ENCODE peak calls at places on chromosomes 1 and 21, in four cellular contexts. S is neuronal stem cell, E is mesendoderm, F is H1. U is an unnamed sample.

GRCh38 chr1:116357487-116357886 is 15.6 kb upstream of the ATP1A1 start:
- DNase-seq in S (no peak), E (no peak), F (no peak), U (no peak)

GRCh38 chr1:174232761-174233160 is 73.4 kb downstream of the RABGAP1L start:
- DNase-seq in S (no peak), E (no peak), F (no peak), U (no peak)

GRCh38 chr1:155910621-155911121 is 478 bp downstream of the RIT1 start:
- DNase-seq in S (peak), E (peak), F (peak), U (peak)

GRCh38 chr1:67609572-67609939 is 75.4 kb upstream of the GADD45A start:
- DNase-seq in S (no peak), E (no peak), F (no peak), U (no peak)

GRCh38 chr1:21439721-21440629 is at the start of gene NBPF3:
- DNase-seq in S (peak), E (peak), F (peak), U (peak)

GRCh38 chr21:31273278-31273677 is 70.8 kb downstream of the TIAM1 start:
- DNase-seq in S (no peak), E (no peak), F (no peak), U (no peak)

GRCh38 chr1:154750681-154751665 is 119.1 kb downstream of the KCNN3 start:
- DNase-seq in S (no peak), E (no peak), F (no peak), U (peak)

GRCh38 chr1:45008076-45008475 is 3.0 kb downstream of the HECTD3 start:
- DNase-seq in S (no peak), E (no peak), F (no peak), U (no peak)

GRCh38 chr1:54037476-54037875 is 15.5 kb downstream of the TMEM59 start:
- DNase-seq in S (no peak), E (no peak), F (no peak), U (no peak)

GRCh38 chr1:37042506-37042905 is 8.2 kb upstream of the GRIK3 start:
- DNase-seq in S (no peak), E (no peak), F (no peak), U (no peak)

GRCh38 chr1:65429806-65430205 is 9.3 kb downstream of the LEPR start:
- DNase-seq in S (no peak), E (no peak), F (no peak), U (no peak)

GRCh38 chr21:44846485-44847260 is 26.8 kb downstream of the PTTG1IP start:
- DNase-seq in S (no peak), E (no peak), F (no peak), U (no peak)

GRCh38 chr1:181222972-181223371 is 134.5 kb downstream of the IER5 start:
- DNase-seq in S (no peak), E (no peak), F (no peak), U (no peak)

GRCh38 chr1:7617826-7618225 is 153.3 kb upstream of the VAMP3 start:
- DNase-seq in S (no peak), E (no peak), F (no peak), U (no peak)

GRCh38 chr1:38095337-38096030 is 48.9 kb upstream of the POU3F1 start:
- DNase-seq in S (no peak), E (no peak), F (no peak), U (no peak)

GRCh38 chr1:225689882-225690459 is 37.0 kb upstream of the ENAH start:
- DNase-seq in S (no peak), E (no peak), F (no peak), U (no peak)

GRCh38 chr21:38306407-38306806 is 49.6 kb downstream of the KCNJ15 start:
- DNase-seq in S (no peak), E (no peak), F (no peak), U (no peak)

GRCh38 chr1:63189677-63190076 is 132.7 kb upstream of the FOXD3 start:
- DNase-seq in S (no peak), E (peak), F (no peak), U (peak)

GRCh38 chr1:17586172-17586963 is 46.9 kb downstream of the ARHGEF10L start:
- DNase-seq in S (no peak), E (peak), F (no peak), U (peak)

GRCh38 chr21:41953249-41953830 is 478 bp downstream of the C2CD2 start:
- DNase-seq in S (no peak), E (peak), F (no peak), U (no peak)

GRCh38 chr21:33300701-33301631 is 23.8 kb upstream of the IFNAR1 start:
- DNase-seq in S (no peak), E (no peak), F (peak), U (no peak)

GRCh38 chr1:153390938-153391710 is at the start of gene S100A8:
- DNase-seq in S (no peak), E (no peak), F (no peak), U (no peak)

GRCh38 chr1:2508751-2509150 is 17.6 kb downstream of the PANK4 start:
- DNase-seq in S (no peak), E (no peak), F (no peak), U (no peak)

GRCh38 chr1:201737350-201738060 is 91.5 kb upstream of the IPO9 start:
- DNase-seq in S (no peak), E (peak), F (no peak), U (no peak)

GRCh38 chr1:24101796-24102580 is 9.9 kb downstream of the MYOM3 start:
- DNase-seq in S (no peak), E (no peak), F (no peak), U (no peak)

GRCh38 chr1:111598534-111598933 is 21.1 kb upstream of the RAP1A start:
- DNase-seq in S (no peak), E (no peak), F (no peak), U (no peak)

GRCh38 chr1:2526824-2527552 is 592 bp upstream of the PANK4 start:
- DNase-seq in S (peak), E (peak), F (no peak), U (no peak)

GRCh38 chr1:66505671-66506392 is 28.1 kb upstream of the SGIP1 start:
- DNase-seq in S (no peak), E (no peak), F (no peak), U (no peak)

GRCh38 chr1:2888281-2888845 is 86.9 kb upstream of the TTC34 start:
- DNase-seq in S (no peak), E (no peak), F (no peak), U (no peak)

GRCh38 chr1:14083277-14083676 is 383.3 kb downstream of the PRDM2 start:
- DNase-seq in S (no peak), E (no peak), F (no peak), U (no peak)

GRCh38 chr1:23013657-23014056 is 2.0 kb downstream of the TEX46 start:
- DNase-seq in S (peak), E (peak), F (no peak), U (peak)

DNA sequence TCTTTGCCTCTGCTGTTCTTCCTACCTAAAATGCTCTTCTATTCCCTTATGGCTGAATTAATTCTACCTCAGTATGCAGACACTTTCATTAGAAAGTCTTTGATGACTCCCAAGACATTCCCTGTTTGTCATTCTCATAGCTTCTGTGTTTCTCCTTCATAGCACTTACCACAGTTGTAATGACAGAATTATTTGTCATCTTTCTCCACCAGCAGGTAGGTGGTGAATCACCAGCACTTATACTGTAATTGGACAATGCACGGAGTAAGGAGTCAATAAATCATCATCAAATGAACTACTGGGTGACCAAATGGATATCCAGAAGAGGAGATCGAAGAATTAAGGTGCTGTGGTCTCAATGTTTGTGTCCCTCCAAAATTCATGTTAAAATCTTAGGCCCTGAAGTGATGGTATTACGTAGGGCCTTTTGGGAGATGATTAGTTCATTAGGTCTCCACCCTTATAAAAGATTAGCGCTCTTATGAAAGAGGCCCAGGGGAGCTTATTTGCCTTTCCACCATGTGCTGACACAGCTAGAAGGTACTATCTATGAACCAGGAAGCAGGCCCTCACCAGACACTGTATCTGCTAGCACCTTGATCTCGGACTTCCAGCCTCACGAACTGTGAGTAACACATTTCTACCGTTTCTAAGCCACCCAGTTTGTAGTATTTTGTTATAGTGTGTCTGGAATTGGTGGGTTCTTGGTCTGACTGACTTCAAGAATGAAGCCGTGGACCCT is 2.4 kb upstream of the CCT8 start:
- DNase-seq in S (no peak), E (no peak), F (no peak), U (no peak)
- H2BK120ac ChIP-seq in S (no peak), E (no peak), F (no peak), U (no peak)

DNA sequence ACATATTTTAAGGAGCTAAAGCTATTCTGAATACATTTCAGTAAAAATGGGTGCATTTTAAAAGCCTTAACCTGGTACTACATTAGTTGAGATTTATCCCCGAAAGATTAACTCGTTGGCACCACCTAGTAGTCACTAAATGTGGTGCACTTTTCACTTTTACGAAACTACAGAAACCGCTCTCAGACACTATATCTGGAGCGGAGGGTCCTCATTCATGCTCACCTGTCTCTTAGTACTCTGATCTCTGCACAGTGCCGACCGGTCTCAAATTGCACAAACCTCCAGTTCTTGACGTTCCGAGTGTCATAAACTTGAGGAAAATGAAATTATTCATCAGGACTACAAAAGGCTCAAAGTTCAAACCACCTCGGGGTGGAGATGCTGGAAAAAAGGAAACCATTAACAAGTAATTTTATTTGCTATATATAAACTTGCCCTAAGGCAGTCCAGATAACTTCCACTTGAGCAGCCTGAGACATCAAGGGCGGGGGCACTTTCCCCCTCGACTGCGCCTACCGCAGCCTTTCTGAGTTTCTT is 722 bp downstream of the LZIC start:
- DNase-seq in S (no peak), E (peak), F (no peak), U (peak)
- H3K18ac ChIP-seq in S (no peak), E (peak), F (peak), U (peak)

GRCh38 chr1:920506-920905 is 3.2 kb upstream of the SAMD11 start:
- DNase-seq in S (no peak), E (no peak), F (no peak), U (no peak)

GRCh38 chr1:919271-919872 is 4.4 kb upstream of the SAMD11 start:
- DNase-seq in S (no peak), E (no peak), F (no peak), U (no peak)

GRCh38 chr1:920008-920407 is 3.7 kb upstream of the SAMD11 start:
- DNase-seq in S (no peak), E (no peak), F (no peak), U (no peak)

GRCh38 chr1:923131-923990 is at the start of gene SAMD11:
- DNase-seq in S (peak), E (peak), F (peak), U (peak)

GRCh38 chr1:921011-921837 is 2.5 kb upstream of the SAMD11 start:
- DNase-seq in S (peak), E (peak), F (no peak), U (peak)
- H2BK120ac ChIP-seq in S (no peak), E (no peak), F (peak), U (no peak)

DNA sequence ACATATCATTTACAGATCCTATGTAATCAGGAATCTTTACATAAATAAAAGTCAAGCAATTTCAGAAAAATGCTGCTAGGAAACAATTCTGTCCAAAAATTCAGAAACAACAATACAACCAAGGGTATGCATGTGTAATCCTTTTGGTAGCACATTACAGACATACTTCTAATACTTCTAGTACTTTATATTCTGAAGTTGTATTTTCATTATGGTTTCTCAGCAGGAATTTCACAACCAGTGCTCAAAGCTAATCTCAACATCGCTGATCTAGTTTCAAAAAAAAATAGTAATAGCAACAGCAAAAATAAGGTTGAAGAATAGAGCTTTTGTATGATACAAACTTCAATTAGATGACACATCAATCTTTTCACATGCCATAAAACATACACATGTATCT is 545.2 kb downstream of the LTN1 start:
- DNase-seq in S (no peak), E (no peak), F (no peak), U (no peak)
- H3K18ac ChIP-seq in S (no peak), E (no peak), F (no peak), U (no peak)